ENCODE peak calls at places on chromosomes 7 and 10, in nine cellular contexts. One of them, this sample, is unnamed.

GRCh38 chr7:73618538-73618937 is 5.8 kb downstream of the MLXIPL start:
- DNase-seq in H7: no peak
- DNase-seq in T-cell: no peak
- DNase-seq in posterior vena cava: no peak
- DNase-seq in NCI-H1417 treated with DMSO at 0.1 percent for 48 hours: no peak
- DNase-seq in neural crest cell: no peak
- DNase-seq in HTR-8/SVneo: no peak
- DNase-seq in Caki2: no peak
- DNase-seq in non-pigmented ciliary epithelial cell: no peak
- DNase-seq in this sample: no peak

GRCh38 chr7:36265720-36266119 is 112.7 kb downstream of the EEPD1 start:
- DNase-seq in Caki2: no peak
- DNase-seq in H7: no peak
- DNase-seq in T-cell: no peak
- DNase-seq in posterior vena cava: no peak
- DNase-seq in NCI-H1417 treated with DMSO at 0.1 percent for 48 hours: no peak
- DNase-seq in neural crest cell: no peak
- DNase-seq in HTR-8/SVneo: no peak
- DNase-seq in non-pigmented ciliary epithelial cell: no peak
- DNase-seq in this sample: no peak

GRCh38 chr10:117254338-117254737 is 13.4 kb downstream of the SLC18A2 start:
- DNase-seq in HTR-8/SVneo: no peak
- DNase-seq in posterior vena cava: no peak
- DNase-seq in NCI-H1417 treated with DMSO at 0.1 percent for 48 hours: no peak
- DNase-seq in non-pigmented ciliary epithelial cell: no peak
- DNase-seq in neural crest cell: no peak
- DNase-seq in Caki2: no peak
- DNase-seq in H7: no peak
- DNase-seq in T-cell: no peak
- DNase-seq in this sample: no peak

GRCh38 chr10:102652170-102652926 is 8.1 kb downstream of the TRIM8 start:
- DNase-seq in posterior vena cava: no peak
- DNase-seq in HTR-8/SVneo: no peak
- DNase-seq in Caki2: no peak
- DNase-seq in neural crest cell: no peak
- DNase-seq in non-pigmented ciliary epithelial cell: no peak
- DNase-seq in T-cell: no peak
- DNase-seq in NCI-H1417 treated with DMSO at 0.1 percent for 48 hours: no peak
- DNase-seq in H7: peak; percentile 22
- DNase-seq in this sample: no peak

GRCh38 chr7:9874182-9874581 is 1099.5 kb upstream of the PHF14 start:
- DNase-seq in HTR-8/SVneo: no peak
- DNase-seq in neural crest cell: no peak
- DNase-seq in NCI-H1417 treated with DMSO at 0.1 percent for 48 hours: no peak
- DNase-seq in Caki2: no peak
- DNase-seq in T-cell: no peak
- DNase-seq in posterior vena cava: no peak
- DNase-seq in non-pigmented ciliary epithelial cell: no peak
- DNase-seq in H7: no peak
- DNase-seq in this sample: no peak

GRCh38 chr7:80719261-80719660 is 80.8 kb downstream of the CD36 start:
- DNase-seq in Caki2: no peak
- DNase-seq in posterior vena cava: no peak
- DNase-seq in NCI-H1417 treated with DMSO at 0.1 percent for 48 hours: no peak
- DNase-seq in neural crest cell: no peak
- DNase-seq in H7: no peak
- DNase-seq in HTR-8/SVneo: no peak
- DNase-seq in non-pigmented ciliary epithelial cell: no peak
- DNase-seq in T-cell: no peak
- DNase-seq in this sample: no peak

GRCh38 chr7:43625453-43625852 is 42.5 kb downstream of the STK17A start:
- DNase-seq in non-pigmented ciliary epithelial cell: no peak
- DNase-seq in HTR-8/SVneo: no peak
- DNase-seq in H7: no peak
- DNase-seq in NCI-H1417 treated with DMSO at 0.1 percent for 48 hours: no peak
- DNase-seq in T-cell: peak; percentile 78
- DNase-seq in Caki2: no peak
- DNase-seq in posterior vena cava: no peak
- DNase-seq in neural crest cell: no peak
- DNase-seq in this sample: no peak

GRCh38 chr7:126529833-126530232 is 722.9 kb downstream of the GRM8 start:
- DNase-seq in H7: no peak
- DNase-seq in Caki2: no peak
- DNase-seq in non-pigmented ciliary epithelial cell: no peak
- DNase-seq in T-cell: no peak
- DNase-seq in HTR-8/SVneo: no peak
- DNase-seq in posterior vena cava: no peak
- DNase-seq in NCI-H1417 treated with DMSO at 0.1 percent for 48 hours: no peak
- DNase-seq in neural crest cell: no peak
- DNase-seq in this sample: no peak

GRCh38 chr7:135758531-135758932 is 9.9 kb upstream of the FAM180A start:
- DNase-seq in Caki2: no peak
- DNase-seq in NCI-H1417 treated with DMSO at 0.1 percent for 48 hours: no peak
- DNase-seq in T-cell: no peak
- DNase-seq in HTR-8/SVneo: no peak
- DNase-seq in non-pigmented ciliary epithelial cell: no peak
- DNase-seq in neural crest cell: no peak
- DNase-seq in H7: peak; percentile 48
- DNase-seq in posterior vena cava: peak; percentile 87
- DNase-seq in this sample: peak; percentile 13

GRCh38 chr7:47528471-47528870 is 53.4 kb downstream of the TNS3 start:
- DNase-seq in NCI-H1417 treated with DMSO at 0.1 percent for 48 hours: no peak
- DNase-seq in posterior vena cava: no peak
- DNase-seq in non-pigmented ciliary epithelial cell: no peak
- DNase-seq in H7: no peak
- DNase-seq in Caki2: no peak
- DNase-seq in HTR-8/SVneo: no peak
- DNase-seq in T-cell: no peak
- DNase-seq in neural crest cell: no peak
- DNase-seq in this sample: no peak

GRCh38 chr10:51672039-51672535 is 27.3 kb downstream of the CSTF2T start:
- DNase-seq in posterior vena cava: no peak
- DNase-seq in NCI-H1417 treated with DMSO at 0.1 percent for 48 hours: no peak
- DNase-seq in non-pigmented ciliary epithelial cell: no peak
- DNase-seq in HTR-8/SVneo: no peak
- DNase-seq in T-cell: no peak
- DNase-seq in Caki2: no peak
- DNase-seq in H7: no peak
- DNase-seq in neural crest cell: no peak
- DNase-seq in this sample: no peak

GRCh38 chr7:132276986-132277716 is 299.1 kb downstream of the PLXNA4 start:
- DNase-seq in T-cell: no peak
- DNase-seq in HTR-8/SVneo: no peak
- DNase-seq in posterior vena cava: no peak
- DNase-seq in non-pigmented ciliary epithelial cell: no peak
- DNase-seq in Caki2: peak; percentile 27
- DNase-seq in neural crest cell: no peak
- DNase-seq in NCI-H1417 treated with DMSO at 0.1 percent for 48 hours: no peak
- DNase-seq in H7: no peak
- DNase-seq in this sample: no peak

GRCh38 chr10:12372846-12373245 is 23.5 kb downstream of the CAMK1D start:
- DNase-seq in T-cell: no peak
- DNase-seq in neural crest cell: no peak
- DNase-seq in NCI-H1417 treated with DMSO at 0.1 percent for 48 hours: no peak
- DNase-seq in H7: no peak
- DNase-seq in non-pigmented ciliary epithelial cell: no peak
- DNase-seq in posterior vena cava: peak; percentile 57
- DNase-seq in Caki2: peak; percentile 83
- DNase-seq in HTR-8/SVneo: no peak
- DNase-seq in this sample: no peak

This sample was measured in neural progenitor cell.